ENCODE peak calls at places on chromosomes 13 and 19, in four cellular contexts. F is WTC11, I is HepG2, V is K562. O is an unnamed sample.

GRCh38 chr13:33355470-33355869 is 69.9 kb upstream of the STARD13 start:
- DNase-seq in F (no peak), I (no peak), V (no peak), O (no peak)

GRCh38 chr13:23996456-23996855 is 99.2 kb upstream of the C1QTNF9B start:
- DNase-seq in F (no peak), I (no peak), V (no peak), O (no peak)

GRCh38 chr19:17755977-17756670 is 4.8 kb downstream of the FCHO1 start:
- DNase-seq in F (peak), I (no peak), V (peak), O (peak)

GRCh38 chr13:27012482-27013197 is 159.0 kb downstream of the USP12 start:
- DNase-seq in F (no peak), I (no peak), V (no peak), O (no peak)

GRCh38 chr19:8368136-8368535 is 4.2 kb downstream of the ANGPTL4 start:
- DNase-seq in F (no peak), I (no peak), V (no peak), O (peak)

GRCh38 chr13:37914781-37915391 is 45.3 kb upstream of the TRPC4 start:
- DNase-seq in F (no peak), I (no peak), V (no peak), O (no peak)

GRCh38 chr13:101512650-101513049 is 60.2 kb downstream of the ITGBL1 start:
- DNase-seq in F (no peak), I (no peak), V (no peak), O (no peak)

GRCh38 chr13:33723772-33724435 is 94.0 kb upstream of the RFC3 start:
- DNase-seq in F (peak), I (peak), V (peak), O (peak)

GRCh38 chr13:46687810-46688209 is 109.2 kb downstream of the ESD start:
- DNase-seq in F (no peak), I (peak), V (peak), O (no peak)

GRCh38 chr19:29379257-29379986 is 146.4 kb upstream of the VSTM2B start:
- DNase-seq in F (no peak), I (no peak), V (no peak), O (no peak)

GRCh38 chr13:25886438-25887214 is 165.2 kb downstream of the SHISA2 start:
- DNase-seq in F (no peak), I (no peak), V (no peak), O (no peak)

GRCh38 chr13:111659236-111659635 is 338.8 kb downstream of the TEX29 start:
- DNase-seq in F (no peak), I (no peak), V (no peak), O (no peak)

GRCh38 chr13:46647514-46648065 is 94.6 kb downstream of the LRCH1 start:
- DNase-seq in F (no peak), I (no peak), V (no peak), O (no peak)

GRCh38 chr13:76939215-76939614 is 9.1 kb upstream of the ACOD1 start:
- DNase-seq in F (no peak), I (no peak), V (no peak), O (no peak)

GRCh38 chr13:32121316-32121715 is 89.7 kb downstream of the FRY start:
- DNase-seq in F (no peak), I (no peak), V (no peak), O (no peak)

GRCh38 chr13:112626761-112627160 is 38.8 kb upstream of the TUBGCP3 start:
- DNase-seq in F (no peak), I (no peak), V (no peak), O (no peak)

GRCh38 chr19:41641879-41642485 is 15.1 kb upstream of the CEACAM4 start:
- DNase-seq in F (peak), I (peak), V (peak), O (peak)

GRCh38 chr19:54035215-54036178 is 28.2 kb downstream of the VSTM1 start:
- DNase-seq in F (no peak), I (no peak), V (peak), O (no peak)

GRCh38 chr19:33954686-33955085 is 158.0 kb downstream of the KCTD15 start:
- DNase-seq in F (no peak), I (no peak), V (no peak), O (no peak)

GRCh38 chr19:37519890-37520289 is 13.2 kb downstream of the ZNF793 start:
- DNase-seq in F (no peak), I (no peak), V (no peak), O (no peak)

GRCh38 chr19:498591-498950 is 2.3 kb downstream of the MADCAM1 start:
- DNase-seq in F (no peak), I (no peak), V (no peak), O (no peak)

GRCh38 chr13:29111446-29111845 is 291.3 kb downstream of the MTUS2 start:
- DNase-seq in F (no peak), I (no peak), V (no peak), O (no peak)

GRCh38 chr19:13964776-13965175 is 12.5 kb downstream of the DCAF15 start:
- DNase-seq in F (no peak), I (no peak), V (no peak), O (no peak)

GRCh38 chr13:30148171-30148754 is 159.1 kb downstream of the KATNAL1 start:
- DNase-seq in F (no peak), I (no peak), V (no peak), O (no peak)

GRCh38 chr13:34017231-34017630 is 199.3 kb downstream of the RFC3 start:
- DNase-seq in F (no peak), I (no peak), V (no peak), O (no peak)

GRCh38 chr13:41905600-41906254 is 55.2 kb downstream of the VWA8 start:
- DNase-seq in F (no peak), I (peak), V (peak), O (peak)

GRCh38 chr13:83895994-83896580 is 13.8 kb upstream of the SLITRK1 start:
- DNase-seq in F (no peak), I (no peak), V (no peak), O (no peak)

GRCh38 chr13:109783447-109783814 is 3.0 kb downstream of the IRS2 start:
- DNase-seq in F (peak), I (no peak), V (no peak), O (no peak)

GRCh38 chr13:43879323-43880181 is at the start of the genes CCDC122 and LACC1:
- DNase-seq in F (peak), I (peak), V (no peak), O (peak)
- TF ChIP-seq ELF4 in F (no peak), I (no peak), V (no peak), O (peak)

GRCh38 chr13:52849727-52850395 is 1.4 kb upstream of the PCDH8 start:
- DNase-seq in F (peak), I (no peak), V (no peak), O (no peak)

GRCh38 chr13:52848455-52849190 is at the start of gene PCDH8:
- DNase-seq in F (peak), I (no peak), V (no peak), O (peak)

GRCh38 chr13:52851153-52851962 is 2.9 kb upstream of the PCDH8 start:
- DNase-seq in F (peak), I (peak), V (no peak), O (peak)

GRCh38 chr13:52852444-52852843 is 4.0 kb upstream of the PCDH8 start:
- DNase-seq in F (no peak), I (no peak), V (no peak), O (no peak)

DNA sequence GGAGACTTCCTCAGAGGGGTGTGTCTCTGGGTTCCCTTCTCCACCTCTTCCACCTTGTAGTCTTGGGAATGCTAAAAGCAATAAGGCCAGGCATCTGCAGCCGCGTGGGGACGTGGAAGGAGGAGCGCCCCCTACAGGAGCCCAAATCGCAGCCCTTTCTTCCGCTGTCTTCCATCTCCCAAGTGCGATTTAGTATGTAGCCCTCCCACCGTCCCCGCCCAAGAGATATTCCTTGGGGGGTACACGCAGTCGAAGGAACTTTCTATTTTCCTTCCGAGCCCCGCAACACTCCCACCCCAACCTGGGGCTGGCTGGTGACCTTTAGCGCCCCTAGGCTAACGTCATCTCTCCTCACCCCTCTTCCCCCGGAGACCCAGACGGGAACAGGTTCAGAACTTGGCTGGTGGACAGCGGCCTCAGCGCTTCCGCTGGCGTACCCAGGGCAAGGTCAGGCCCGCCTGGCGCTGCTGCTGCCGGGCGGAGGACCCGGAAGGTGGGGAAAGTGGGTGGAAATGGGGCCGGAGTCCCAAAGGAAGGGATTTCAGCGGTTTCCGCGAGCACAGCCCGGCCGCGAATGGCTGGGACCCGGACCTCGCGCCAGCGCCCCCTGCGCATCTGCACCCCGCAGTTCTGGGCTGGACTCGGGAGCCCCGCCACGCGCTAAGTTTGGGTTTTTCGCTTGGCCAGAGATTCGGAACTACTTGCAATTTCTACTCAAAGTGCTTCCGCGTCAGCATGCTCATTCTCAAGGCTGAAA is 2.1 kb upstream of the PCDH8 start:
- DNase-seq in F (peak), I (peak), V (peak), O (peak)
- TF ChIP-seq ELF4 in F (peak), I (no peak), V (no peak), O (no peak)

GRCh38 chr19:1651061-1651547 is 1.3 kb downstream of the TCF3 start:
- DNase-seq in F (peak), I (no peak), V (no peak), O (no peak)
- TF ChIP-seq ELF4 in F (no peak), I (no peak), V (no peak), O (no peak)

GRCh38 chr13:71879129-71879535 is 12.1 kb upstream of the DACH1 start:
- DNase-seq in F (no peak), I (peak), V (no peak), O (peak)
- TF ChIP-seq ELF4 in F (no peak), I (no peak), V (no peak), O (no peak)

DNA sequence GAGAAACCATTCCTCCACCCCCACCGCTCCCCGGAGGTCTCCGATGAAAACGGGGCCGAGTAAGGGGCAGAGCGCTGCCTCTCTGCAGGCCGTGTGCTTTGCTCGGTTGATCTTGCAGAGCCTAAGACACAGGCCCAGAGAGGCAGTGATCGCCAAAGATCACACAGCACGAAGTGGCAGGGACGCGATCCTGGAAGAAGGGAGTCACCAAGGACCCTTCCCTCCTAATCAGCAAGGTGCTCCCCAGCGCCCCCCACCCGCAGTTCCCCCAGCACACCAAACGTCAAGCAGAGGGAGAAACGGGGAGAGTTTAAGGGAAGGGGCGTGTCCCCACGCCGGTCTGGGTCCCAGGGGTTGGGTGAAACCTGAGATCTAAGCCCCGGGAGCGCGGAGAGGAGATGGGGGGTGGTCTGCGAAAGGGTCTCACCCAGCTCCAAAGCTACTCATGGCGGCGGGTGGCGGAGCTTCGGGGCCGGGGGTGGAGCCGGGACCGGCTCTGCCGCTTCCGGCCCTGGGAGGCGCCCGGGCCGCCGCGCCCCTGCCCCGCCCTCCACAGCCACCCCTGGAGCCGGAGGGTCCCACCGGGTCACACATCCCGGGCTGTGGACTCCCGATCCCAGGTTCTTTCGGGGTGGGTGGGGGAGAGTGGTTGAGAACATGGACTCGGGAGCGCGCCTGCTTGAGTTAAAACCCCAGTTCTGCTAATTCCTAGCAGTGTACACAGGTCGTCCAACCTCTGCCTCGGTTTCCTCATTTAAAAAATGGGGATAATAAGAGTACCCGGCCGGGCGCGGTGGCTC is at the start of gene EML2:
- DNase-seq in F (peak), I (peak), V (peak), O (no peak)
- TF ChIP-seq ELF4 in F (no peak), I (no peak), V (no peak), O (no peak)

DNA sequence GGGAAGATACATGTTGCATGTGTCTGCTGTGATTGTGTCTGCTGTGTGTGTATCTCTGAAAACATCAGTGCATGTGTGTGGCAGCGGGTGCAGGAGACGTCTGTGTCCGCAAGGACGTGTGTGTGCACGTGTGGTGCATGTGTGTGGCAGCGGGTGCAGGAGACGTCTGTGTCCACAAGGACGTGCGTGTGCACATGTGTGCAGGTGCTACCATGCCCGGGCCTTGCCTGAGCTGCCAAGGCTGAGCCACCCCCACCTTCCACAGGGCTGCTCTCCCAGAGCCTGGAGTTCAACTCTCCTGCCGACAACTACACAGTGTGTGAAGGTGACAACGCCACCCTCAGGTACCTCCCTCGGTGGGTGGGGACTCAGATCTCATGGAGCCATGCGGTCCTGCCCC is 10.4 kb downstream of the IGLON5 start:
- DNase-seq in F (no peak), I (no peak), V (no peak), O (no peak)
- TF ChIP-seq ELF4 in F (no peak), I (no peak), V (no peak), O (no peak)

GRCh38 chr13:94702181-94703041 is 9.9 kb downstream of the SOX21 start:
- DNase-seq in F (peak), I (no peak), V (no peak), O (no peak)
- TF ChIP-seq ELF4 in F (no peak), I (no peak), V (no peak), O (no peak)

GRCh38 chr19:31810536-31811109 is 461.4 kb upstream of the TSHZ3 start:
- DNase-seq in F (no peak), I (no peak), V (no peak), O (no peak)
- TF ChIP-seq ELF4 in F (no peak), I (no peak), V (no peak), O (no peak)

GRCh38 chr13:78137404-78138142 is 218.9 kb upstream of the EDNRB start:
- DNase-seq in F (peak), I (peak), V (peak), O (peak)
- TF ChIP-seq ELF4 in F (no peak), I (no peak), V (no peak), O (no peak)

O was measured in HEK293T.